ENCODE peak calls at places on chromosomes 1 and 21, in eight cellular contexts. L, K, B, U, Y, I, X and O are unnamed samples.

GRCh38 chr1:192284927-192285326 is 31.9 kb upstream of the RGS21 start:
- DNase-seq in B (no peak), I (no peak), L (no peak), K (no peak), U (no peak), Y (no peak), X (no peak), O (no peak)

GRCh38 chr1:32303997-32304622 is 12.2 kb downstream of the HDAC1 start:
- DNase-seq in L (no peak), K (no peak), X (no peak), U (no peak), Y (no peak), I (no peak), B (no peak), O (no peak)

GRCh38 chr21:44940116-44940631 is 345 bp downstream of the SLX9 start:
- DNase-seq in U (no peak), X (peak), B (no peak), L (no peak), Y (peak), K (no peak), I (no peak), O (no peak)

GRCh38 chr1:94725566-94725965 is 94.6 kb upstream of the SLC44A3 start:
- DNase-seq in B (no peak), I (no peak), L (no peak), X (no peak), U (no peak), Y (no peak), K (no peak), O (no peak)

GRCh38 chr1:56844709-56845108 is 9.9 kb upstream of the C8A start:
- DNase-seq in B (no peak), X (no peak), U (no peak), L (no peak), K (no peak), I (no peak), Y (no peak), O (no peak)

GRCh38 chr1:209755926-209756607 is at the start of gene TRAF3IP3:
- DNase-seq in B (peak), U (no peak), K (peak), L (no peak), X (no peak), I (no peak), Y (no peak), O (no peak)

GRCh38 chr1:16618719-16619118 is 5.4 kb upstream of the NBPF1 start:
- DNase-seq in L (peak), I (no peak), Y (peak), U (peak), B (no peak), K (peak), X (no peak), O (no peak)

GRCh38 chr1:177282976-177283375 is 112.2 kb downstream of the BRINP2 start:
- DNase-seq in B (no peak), U (no peak), I (no peak), Y (no peak), X (no peak), K (no peak), L (no peak), O (no peak)

GRCh38 chr1:240294566-240294965 is 202.9 kb downstream of the FMN2 start:
- DNase-seq in L (peak), Y (no peak), U (no peak), I (no peak), X (peak), K (no peak), B (no peak), O (no peak)

GRCh38 chr1:156376146-156376545 is 7.1 kb downstream of the RHBG start:
- DNase-seq in K (no peak), L (no peak), U (no peak), Y (no peak), B (no peak), X (no peak), I (no peak), O (no peak)
- H3K27ac ChIP-seq in K (no peak), L (no peak), U (no peak), Y (no peak), B (no peak), X (no peak), I (no peak), O (no peak)

DNA sequence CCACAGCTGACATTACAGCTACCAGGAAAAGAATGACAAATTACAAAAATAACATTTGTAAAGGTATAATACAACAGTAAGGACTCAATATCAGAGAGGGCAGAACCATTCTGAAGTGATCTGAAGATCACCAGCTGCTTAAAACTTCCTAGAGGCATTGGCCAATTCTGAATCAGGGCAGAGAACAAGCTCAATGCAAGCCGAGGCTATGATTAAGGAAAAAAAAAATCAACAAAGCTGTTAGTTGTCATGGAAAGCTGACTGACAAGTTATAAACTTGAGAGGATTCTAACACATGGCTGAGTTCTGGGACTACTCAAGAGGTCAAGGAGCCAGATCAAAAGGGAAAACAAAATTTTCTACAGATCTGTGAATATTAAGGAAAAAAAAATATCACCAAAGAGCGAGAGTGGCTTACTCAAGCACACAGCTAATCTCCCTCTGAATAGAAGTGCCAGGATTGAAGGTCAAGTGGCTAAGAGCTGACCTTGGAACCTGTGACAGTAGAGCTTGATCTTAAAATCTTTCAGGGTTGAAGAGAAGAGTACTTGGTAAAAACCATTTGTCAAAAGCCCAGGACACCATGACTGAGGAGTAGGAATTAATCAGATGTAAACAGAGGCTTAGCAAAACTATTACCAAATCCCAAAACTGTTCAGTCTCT is 383.4 kb downstream of the USP25 start:
- DNase-seq in X (peak), K (no peak), L (no peak), I (no peak), Y (no peak), B (no peak), U (no peak), O (no peak)
- H3K27ac ChIP-seq in X (peak), K (no peak), L (no peak), I (no peak), Y (peak), B (no peak), U (no peak), O (no peak)

GRCh38 chr21:33211305-33211704 is 18.4 kb upstream of the IFNAR2 start:
- DNase-seq in Y (no peak), B (no peak), I (no peak), X (no peak), L (no peak), K (no peak), U (no peak), O (no peak)
- H3K27ac ChIP-seq in Y (no peak), B (peak), I (no peak), X (no peak), L (no peak), K (no peak), U (no peak), O (no peak)

GRCh38 chr1:117633068-117633345 is 27.2 kb downstream of the TENT5C start:
- DNase-seq in Y (no peak), L (no peak), B (no peak), I (no peak), X (no peak), U (no peak), K (no peak), O (no peak)

GRCh38 chr1:117630423-117630998 is 24.7 kb downstream of the TENT5C start:
- DNase-seq in B (no peak), U (no peak), K (no peak), X (peak), Y (no peak), I (no peak), L (no peak), O (no peak)

GRCh38 chr1:117631361-117631760 is 25.5 kb downstream of the TENT5C start:
- DNase-seq in K (no peak), I (no peak), B (no peak), L (no peak), Y (no peak), U (no peak), X (peak), O (no peak)

GRCh38 chr1:117632269-117633067 is 26.6 kb downstream of the TENT5C start:
- DNase-seq in X (no peak), B (no peak), U (no peak), Y (no peak), I (no peak), K (peak), L (no peak), O (no peak)

DNA sequence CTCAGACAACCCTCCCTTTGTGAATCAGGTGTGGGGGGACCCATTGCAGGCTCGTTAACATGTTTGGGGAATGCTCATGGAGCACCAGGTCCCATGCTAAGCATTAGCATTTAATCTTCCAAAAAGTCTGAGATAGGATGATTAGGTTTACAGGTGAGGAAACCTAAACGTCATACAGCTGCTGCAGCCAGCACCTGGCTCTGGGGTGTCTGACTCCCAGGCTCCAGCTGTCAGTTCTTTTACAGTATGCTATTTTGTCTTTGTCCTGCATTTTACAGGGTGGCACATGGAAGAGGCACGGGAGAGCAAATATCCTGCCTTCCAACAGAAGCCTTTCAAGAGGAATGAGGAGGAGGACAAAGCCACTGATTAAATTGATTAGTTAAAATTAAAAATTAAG is 25.9 kb downstream of the TENT5C start:
- DNase-seq in K (no peak), U (no peak), Y (no peak), I (no peak), B (no peak), L (no peak), X (no peak), O (no peak)
- H3K27ac ChIP-seq in K (peak), U (no peak), Y (no peak), I (no peak), B (no peak), L (no peak), X (no peak), O (no peak)

GRCh38 chr1:183807549-183808168 is 2.7 kb downstream of the RGL1 start:
- DNase-seq in U (no peak), K (no peak), X (no peak), I (no peak), Y (no peak), L (no peak), B (no peak), O (peak)

GRCh38 chr1:183804382-183804781 is 538 bp upstream of the RGL1 start:
- DNase-seq in Y (peak), L (no peak), U (peak), I (no peak), B (no peak), X (no peak), K (no peak), O (no peak)

GRCh38 chr1:183806650-183807049 is 1.7 kb downstream of the RGL1 start:
- DNase-seq in Y (no peak), L (no peak), K (no peak), U (no peak), B (no peak), X (no peak), I (no peak), O (no peak)

GRCh38 chr1:183806086-183806485 is 1.2 kb downstream of the RGL1 start:
- DNase-seq in U (no peak), Y (no peak), X (no peak), I (no peak), L (no peak), B (no peak), K (no peak), O (no peak)

DNA sequence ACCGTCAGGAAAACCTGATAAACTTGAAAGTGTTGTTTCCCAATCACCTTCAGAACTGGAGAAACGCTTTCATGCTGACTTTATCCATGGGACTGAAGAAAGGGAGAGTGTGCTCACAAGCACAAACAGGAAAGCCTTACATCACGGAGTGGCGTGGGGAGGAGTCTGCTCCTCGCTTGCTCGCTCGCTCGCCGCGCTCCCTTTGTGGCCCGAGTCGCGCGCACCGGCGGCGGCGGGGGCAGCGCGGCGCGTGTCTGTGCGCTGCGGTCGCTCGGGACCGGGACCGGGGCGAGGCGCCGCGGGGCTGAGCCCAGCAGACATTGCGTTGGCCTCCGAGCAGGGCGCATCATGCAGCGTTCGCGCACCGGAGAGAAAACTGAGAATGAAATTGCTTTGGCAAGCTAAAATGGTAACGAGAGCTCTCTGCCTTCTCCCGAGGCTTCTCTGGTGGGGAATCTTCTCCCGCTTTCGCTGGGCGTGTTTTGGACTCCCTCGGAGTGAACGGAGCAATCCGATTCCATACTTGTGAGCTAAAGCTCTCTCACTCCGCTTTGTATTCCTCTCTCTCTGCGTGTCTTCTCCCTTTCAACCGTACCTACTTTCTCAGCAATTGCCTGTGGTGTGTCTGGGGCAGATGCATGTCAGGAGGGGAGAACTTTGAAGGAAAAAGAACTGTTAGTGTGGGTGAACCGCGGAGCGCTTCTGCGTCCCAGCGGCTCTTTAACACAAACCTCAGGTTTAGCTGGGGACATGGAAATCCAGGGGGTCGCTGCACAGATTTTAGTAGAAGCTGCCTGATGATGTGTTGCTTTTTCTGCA is at the start of gene RGL1:
- DNase-seq in K (peak), B (peak), I (no peak), U (peak), X (peak), Y (peak), L (no peak), O (peak)
- H3K27ac ChIP-seq in K (peak), B (no peak), I (peak), U (peak), X (peak), Y (peak), L (no peak), O (peak)

GRCh38 chr21:31342328-31342727 is 1.7 kb downstream of the TIAM1 start:
- DNase-seq in K (no peak), L (no peak), B (no peak), Y (no peak), I (no peak), X (no peak), U (no peak), O (no peak)

GRCh38 chr21:31339736-31340135 is 4.3 kb downstream of the TIAM1 start:
- DNase-seq in I (no peak), K (no peak), X (no peak), B (no peak), Y (no peak), L (no peak), U (no peak), O (no peak)

GRCh38 chr21:31340499-31340898 is 3.6 kb downstream of the TIAM1 start:
- DNase-seq in U (no peak), X (no peak), B (no peak), K (no peak), I (no peak), L (no peak), Y (no peak), O (no peak)

GRCh38 chr21:31343030-31343510 is 991 bp downstream of the TIAM1 start:
- DNase-seq in X (no peak), L (no peak), Y (no peak), B (no peak), K (no peak), I (no peak), U (no peak), O (no peak)

DNA sequence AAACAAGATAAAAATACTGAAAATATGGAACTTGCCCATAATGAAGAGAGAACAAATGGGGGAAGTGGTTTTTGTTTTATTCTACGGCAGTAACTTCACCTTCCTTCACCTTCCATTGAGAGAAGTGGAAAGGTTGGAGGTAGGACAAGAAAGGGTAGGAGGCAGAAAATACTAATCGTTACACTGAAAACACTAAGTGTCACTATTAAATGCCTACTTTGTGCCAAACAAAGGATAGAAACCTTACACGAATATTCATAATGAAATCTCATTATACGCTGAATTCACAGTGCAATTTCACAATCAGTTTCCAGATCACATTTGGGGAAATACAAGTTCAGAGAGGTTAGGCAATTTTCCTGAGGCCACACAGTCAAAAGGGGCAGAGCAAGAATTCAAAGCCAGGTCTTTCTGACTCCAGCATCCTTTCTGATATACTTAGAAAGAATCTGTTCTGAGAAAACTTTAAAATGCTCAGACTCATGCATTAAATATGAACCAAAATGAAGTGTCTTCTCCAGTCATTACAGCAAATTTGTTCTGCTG is 3.0 kb downstream of the TIAM1 start:
- DNase-seq in U (no peak), B (no peak), K (no peak), L (no peak), I (no peak), Y (no peak), X (no peak), O (no peak)
- H3K27ac ChIP-seq in U (no peak), B (no peak), K (no peak), L (no peak), I (no peak), Y (no peak), X (no peak), O (no peak)

GRCh38 chr1:180248176-180248575 is 18.1 kb downstream of the LHX4 start:
- DNase-seq in U (no peak), I (no peak), X (no peak), L (no peak), B (no peak), K (no peak), Y (no peak), O (no peak)
- H3K27ac ChIP-seq in U (no peak), I (no peak), X (no peak), L (no peak), B (no peak), K (no peak), Y (no peak), O (no peak)

DNA sequence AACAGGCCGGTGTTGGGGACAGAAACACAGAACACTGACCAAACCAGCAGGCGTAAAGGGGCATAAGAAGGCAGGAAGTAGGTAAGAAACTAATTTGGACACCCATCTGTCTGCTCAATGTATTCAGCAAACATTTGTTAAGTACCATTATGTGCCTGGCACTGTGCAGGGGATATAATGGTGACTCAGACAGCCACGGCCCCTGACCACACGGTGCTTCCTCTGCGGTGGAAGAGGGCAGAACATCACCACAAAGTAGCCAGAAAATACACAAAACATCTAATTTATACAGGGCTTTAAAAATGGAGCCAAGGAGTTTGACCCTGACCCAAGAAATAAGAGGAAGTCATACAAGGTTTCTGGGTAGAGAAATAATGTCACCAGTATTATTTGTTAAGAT is 12.9 kb downstream of the DNAJC11 start:
- DNase-seq in B (no peak), L (no peak), X (no peak), Y (no peak), U (no peak), K (no peak), I (no peak), O (no peak)
- H3K27ac ChIP-seq in B (no peak), L (no peak), X (no peak), Y (no peak), U (no peak), K (no peak), I (no peak), O (no peak)